ENCODE peak calls at places on chromosomes 12 and 14, in four cellular contexts. X is IMR-90, F is iPS DF 6.9, I is left ventricle myocardium inferior. E is an unnamed sample.
A peak's percentile ranks its signal among the peaks of the same experiment; 100 is the strongest.

GRCh38 chr12:8668441-8668840 is 5.8 kb upstream of the MFAP5 start:
- DNase-seq in X (no peak), F (no peak), I (no peak), E (no peak)

GRCh38 chr12:96720363-96720705 is 186.7 kb upstream of the NEDD1 start:
- DNase-seq in X (no peak), F (no peak), I (no peak), E (no peak)

GRCh38 chr14:89881839-89882238 is 72.7 kb downstream of the EFCAB11 start:
- DNase-seq in X (no peak), F (no peak), I (no peak), E (no peak)

GRCh38 chr12:77256924-77257323 is 191.6 kb upstream of the E2F7 start:
- DNase-seq in X (no peak), F (no peak), I (no peak), E (no peak)

GRCh38 chr12:95694148-95694547 is 96.4 kb downstream of the NTN4 start:
- DNase-seq in X (no peak), F (no peak), I (peak; percentile 41), E (no peak)

GRCh38 chr12:55932546-55932919 is 1.6 kb downstream of the DGKA start:
- DNase-seq in X (peak; percentile 33), F (no peak), I (no peak), E (no peak)

GRCh38 chr12:9761407-9761736 is 671 bp upstream of the CD69 start:
- DNase-seq in X (no peak), F (no peak), I (no peak), E (no peak)

GRCh38 chr14:63896278-63896720 is 43.5 kb downstream of the SYNE2 start:
- DNase-seq in X (peak; percentile 71), F (no peak), I (peak; percentile 49), E (peak; percentile 80)

GRCh38 chr14:22865424-22866215 is 5.9 kb upstream of the LRP10 start:
- DNase-seq in X (no peak), F (no peak), I (no peak), E (no peak)

GRCh38 chr12:40999212-40999611 is 188.9 kb upstream of the PDZRN4 start:
- DNase-seq in X (no peak), F (no peak), I (no peak), E (no peak)
- H3K27ac ChIP-seq in X (no peak overlapping the region), F (no peak overlapping the region), I (no peak overlapping the region), E (no peak overlapping the region)

GRCh38 chr12:5138845-5139244 is 95.2 kb downstream of the KCNA5 start:
- DNase-seq in X (peak; percentile 74), F (no peak), I (no peak), E (no peak)
- H3K27ac ChIP-seq in X (no peak overlapping the region), F (no peak overlapping the region), I (no peak overlapping the region), E (peak overlapping the region; percentile 41)

GRCh38 chr14:101862177-101862576 is 100.7 kb downstream of the PPP2R5C start:
- DNase-seq in X (peak; percentile 64), F (no peak), I (no peak), E (no peak)

GRCh38 chr14:101861464-101861863 is 100.0 kb downstream of the PPP2R5C start:
- DNase-seq in X (no peak), F (no peak), I (no peak), E (no peak)

GRCh38 chr14:101858791-101859537 is 97.5 kb downstream of the PPP2R5C start:
- DNase-seq in X (no peak), F (no peak), I (peak; percentile 40), E (no peak)

GRCh38 chr14:101859538-101859902 is 98.0 kb downstream of the PPP2R5C start:
- DNase-seq in X (no peak), F (no peak), I (no peak), E (no peak)

GRCh38 chr14:101859916-101860315 is 98.4 kb downstream of the PPP2R5C start:
- DNase-seq in X (no peak), F (no peak), I (no peak), E (no peak)
- H3K27ac ChIP-seq in X (no peak overlapping the region), F (no peak overlapping the region), I (peak overlapping the region; percentile 85), E (no peak overlapping the region)

DNA sequence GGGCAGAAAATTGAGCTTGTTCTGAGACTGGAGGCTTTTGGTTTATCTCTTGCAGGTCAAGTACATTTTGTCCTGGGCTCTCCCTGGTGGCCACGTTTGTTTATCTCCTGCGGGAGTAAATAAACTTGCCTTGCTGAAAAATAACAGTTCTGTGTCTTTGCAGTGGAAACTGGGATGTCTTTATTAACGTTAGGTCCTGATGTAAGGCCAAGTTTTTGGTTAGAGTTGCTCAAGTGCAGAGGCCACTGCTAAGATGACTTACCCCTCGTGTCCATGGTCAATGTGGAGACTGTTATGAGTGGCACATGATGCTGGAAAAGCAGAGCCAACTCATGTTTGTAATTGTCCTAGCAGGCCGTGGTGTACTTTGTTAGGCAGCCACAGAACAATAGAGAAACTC is 3.8 kb downstream of the PTPN11 start:
- DNase-seq in X (no peak), F (no peak), I (no peak), E (peak; percentile 54)
- H3K27ac ChIP-seq in X (no peak overlapping the region), F (no peak overlapping the region), I (peak overlapping the region; percentile 72), E (no peak overlapping the region)

DNA sequence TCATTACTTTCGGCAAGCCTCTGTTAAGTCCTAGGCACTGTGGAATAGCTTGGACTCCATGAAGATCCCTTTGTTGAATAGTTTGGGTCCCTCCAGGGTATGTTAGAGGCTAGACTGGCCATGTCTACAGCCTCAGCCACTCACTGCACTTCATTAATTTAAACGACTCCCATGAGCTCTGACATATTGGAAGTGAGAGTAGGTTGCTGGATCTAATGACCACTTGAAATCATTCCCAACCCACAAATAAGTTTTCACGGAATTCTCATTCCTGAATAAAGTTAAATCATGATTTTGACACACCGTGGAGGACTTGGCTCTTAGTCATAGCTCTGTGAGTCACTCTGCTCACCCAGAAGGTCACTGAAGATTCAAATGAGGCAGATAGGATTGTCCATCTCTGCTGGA is 21.4 kb upstream of the APPL2 start:
- DNase-seq in X (peak; percentile 90), F (no peak), I (no peak), E (peak; percentile 22)
- H3K27ac ChIP-seq in X (peak overlapping the region; percentile 99), F (no peak overlapping the region), I (no peak overlapping the region), E (peak overlapping the region; percentile 64)

E was measured in tibial artery.